ENCODE peak calls at places on chromosomes 4 and X, in eight cellular contexts. One of them, this sample, is unnamed.
A peak's percentile ranks its signal among the peaks of the same experiment; 100 is the strongest.

GRCh38 chrX:119272882-119273806 is 37.1 kb downstream of the PGRMC1 start:
- DNase-seq in activated T-helper 1 cell treated with anti-CD3 and anti-CD28 coated beads, Interleukin-2, amount 50 U/mL, for 16 hours: peak; percentile 31
- DNase-seq in substantia nigra: no peak
- DNase-seq in NCI-H2081: no peak
- DNase-seq in mucosa of gallbladder: peak; percentile 30
- DNase-seq in renal cortical epithelial cell: peak; percentile 54
- DNase-seq in activated CD8-positive, alpha-beta memory T cell treated with anti-CD3 and anti-CD28 coated beads, Interleukin-2, amount 50 U/mL, for 4 hours: peak; percentile 40
- DNase-seq in stimulated activated CD4-positive, alpha-beta T cell treated with anti-CD3 and anti-CD28 coated beads, Interleukin-2, amount 100 ng/mL, for 48 hours: peak; percentile 34
- DNase-seq in this sample: no peak

GRCh38 chr4:85543832-85544231 is 68.9 kb downstream of the ARHGAP24 start:
- DNase-seq in NCI-H2081: no peak
- DNase-seq in renal cortical epithelial cell: peak; percentile 27
- DNase-seq in stimulated activated CD4-positive, alpha-beta T cell treated with anti-CD3 and anti-CD28 coated beads, Interleukin-2, amount 100 ng/mL, for 48 hours: no peak
- DNase-seq in activated CD8-positive, alpha-beta memory T cell treated with anti-CD3 and anti-CD28 coated beads, Interleukin-2, amount 50 U/mL, for 4 hours: no peak
- DNase-seq in substantia nigra: no peak
- DNase-seq in activated T-helper 1 cell treated with anti-CD3 and anti-CD28 coated beads, Interleukin-2, amount 50 U/mL, for 16 hours: no peak
- DNase-seq in mucosa of gallbladder: no peak
- DNase-seq in this sample: no peak

GRCh38 chr4:23884731-23885130 is 5.1 kb downstream of the PPARGC1A start:
- DNase-seq in activated CD8-positive, alpha-beta memory T cell treated with anti-CD3 and anti-CD28 coated beads, Interleukin-2, amount 50 U/mL, for 4 hours: no peak
- DNase-seq in mucosa of gallbladder: no peak
- DNase-seq in substantia nigra: no peak
- DNase-seq in stimulated activated CD4-positive, alpha-beta T cell treated with anti-CD3 and anti-CD28 coated beads, Interleukin-2, amount 100 ng/mL, for 48 hours: no peak
- DNase-seq in NCI-H2081: no peak
- DNase-seq in activated T-helper 1 cell treated with anti-CD3 and anti-CD28 coated beads, Interleukin-2, amount 50 U/mL, for 16 hours: no peak
- DNase-seq in renal cortical epithelial cell: peak; percentile 92
- DNase-seq in this sample: no peak

GRCh38 chrX:11470231-11470630 is 177.0 kb downstream of the AMELX start:
- DNase-seq in activated CD8-positive, alpha-beta memory T cell treated with anti-CD3 and anti-CD28 coated beads, Interleukin-2, amount 50 U/mL, for 4 hours: no peak
- DNase-seq in substantia nigra: no peak
- DNase-seq in stimulated activated CD4-positive, alpha-beta T cell treated with anti-CD3 and anti-CD28 coated beads, Interleukin-2, amount 100 ng/mL, for 48 hours: no peak
- DNase-seq in NCI-H2081: no peak
- DNase-seq in mucosa of gallbladder: no peak
- DNase-seq in renal cortical epithelial cell: peak; percentile 95
- DNase-seq in activated T-helper 1 cell treated with anti-CD3 and anti-CD28 coated beads, Interleukin-2, amount 50 U/mL, for 16 hours: no peak
- DNase-seq in this sample: no peak

GRCh38 chrX:19532709-19533108 is 17.4 kb upstream of the MAP3K15 start:
- DNase-seq in renal cortical epithelial cell: no peak
- DNase-seq in activated T-helper 1 cell treated with anti-CD3 and anti-CD28 coated beads, Interleukin-2, amount 50 U/mL, for 16 hours: no peak
- DNase-seq in activated CD8-positive, alpha-beta memory T cell treated with anti-CD3 and anti-CD28 coated beads, Interleukin-2, amount 50 U/mL, for 4 hours: no peak
- DNase-seq in NCI-H2081: no peak
- DNase-seq in stimulated activated CD4-positive, alpha-beta T cell treated with anti-CD3 and anti-CD28 coated beads, Interleukin-2, amount 100 ng/mL, for 48 hours: no peak
- DNase-seq in mucosa of gallbladder: no peak
- DNase-seq in substantia nigra: no peak
- DNase-seq in this sample: no peak

GRCh38 chr4:101604976-101605375 is 185.6 kb upstream of the BANK1 start:
- DNase-seq in mucosa of gallbladder: no peak
- DNase-seq in renal cortical epithelial cell: peak; percentile 88
- DNase-seq in activated CD8-positive, alpha-beta memory T cell treated with anti-CD3 and anti-CD28 coated beads, Interleukin-2, amount 50 U/mL, for 4 hours: no peak
- DNase-seq in activated T-helper 1 cell treated with anti-CD3 and anti-CD28 coated beads, Interleukin-2, amount 50 U/mL, for 16 hours: no peak
- DNase-seq in substantia nigra: no peak
- DNase-seq in NCI-H2081: no peak
- DNase-seq in stimulated activated CD4-positive, alpha-beta T cell treated with anti-CD3 and anti-CD28 coated beads, Interleukin-2, amount 100 ng/mL, for 48 hours: no peak
- DNase-seq in this sample: no peak

GRCh38 chr4:7960017-7960789 is 20.5 kb upstream of the AFAP1 start:
- DNase-seq in mucosa of gallbladder: no peak
- DNase-seq in renal cortical epithelial cell: no peak
- DNase-seq in NCI-H2081: no peak
- DNase-seq in activated CD8-positive, alpha-beta memory T cell treated with anti-CD3 and anti-CD28 coated beads, Interleukin-2, amount 50 U/mL, for 4 hours: no peak
- DNase-seq in substantia nigra: no peak
- DNase-seq in stimulated activated CD4-positive, alpha-beta T cell treated with anti-CD3 and anti-CD28 coated beads, Interleukin-2, amount 100 ng/mL, for 48 hours: no peak
- DNase-seq in activated T-helper 1 cell treated with anti-CD3 and anti-CD28 coated beads, Interleukin-2, amount 50 U/mL, for 16 hours: no peak
- DNase-seq in this sample: no peak

GRCh38 chr4:136136566-136136965 is 1395.7 kb downstream of the PCDH18 start:
- DNase-seq in activated T-helper 1 cell treated with anti-CD3 and anti-CD28 coated beads, Interleukin-2, amount 50 U/mL, for 16 hours: no peak
- DNase-seq in activated CD8-positive, alpha-beta memory T cell treated with anti-CD3 and anti-CD28 coated beads, Interleukin-2, amount 50 U/mL, for 4 hours: no peak
- DNase-seq in renal cortical epithelial cell: no peak
- DNase-seq in substantia nigra: no peak
- DNase-seq in mucosa of gallbladder: no peak
- DNase-seq in NCI-H2081: no peak
- DNase-seq in stimulated activated CD4-positive, alpha-beta T cell treated with anti-CD3 and anti-CD28 coated beads, Interleukin-2, amount 100 ng/mL, for 48 hours: no peak
- DNase-seq in this sample: no peak

GRCh38 chr4:156495836-156496235 is 475.8 kb downstream of the PDGFC start:
- DNase-seq in activated CD8-positive, alpha-beta memory T cell treated with anti-CD3 and anti-CD28 coated beads, Interleukin-2, amount 50 U/mL, for 4 hours: no peak
- DNase-seq in mucosa of gallbladder: no peak
- DNase-seq in stimulated activated CD4-positive, alpha-beta T cell treated with anti-CD3 and anti-CD28 coated beads, Interleukin-2, amount 100 ng/mL, for 48 hours: no peak
- DNase-seq in NCI-H2081: no peak
- DNase-seq in activated T-helper 1 cell treated with anti-CD3 and anti-CD28 coated beads, Interleukin-2, amount 50 U/mL, for 16 hours: no peak
- DNase-seq in renal cortical epithelial cell: peak; percentile 90
- DNase-seq in substantia nigra: no peak
- DNase-seq in this sample: no peak

GRCh38 chr4:144656857-144657256 is 10.9 kb downstream of the HHIP start:
- DNase-seq in stimulated activated CD4-positive, alpha-beta T cell treated with anti-CD3 and anti-CD28 coated beads, Interleukin-2, amount 100 ng/mL, for 48 hours: no peak
- DNase-seq in NCI-H2081: no peak
- DNase-seq in activated T-helper 1 cell treated with anti-CD3 and anti-CD28 coated beads, Interleukin-2, amount 50 U/mL, for 16 hours: no peak
- DNase-seq in renal cortical epithelial cell: no peak
- DNase-seq in substantia nigra: no peak
- DNase-seq in mucosa of gallbladder: no peak
- DNase-seq in activated CD8-positive, alpha-beta memory T cell treated with anti-CD3 and anti-CD28 coated beads, Interleukin-2, amount 50 U/mL, for 4 hours: no peak
- DNase-seq in this sample: no peak

GRCh38 chrX:16804923-16805464 is 18.7 kb downstream of the TXLNG start:
- DNase-seq in substantia nigra: no peak
- DNase-seq in activated T-helper 1 cell treated with anti-CD3 and anti-CD28 coated beads, Interleukin-2, amount 50 U/mL, for 16 hours: no peak
- DNase-seq in mucosa of gallbladder: no peak
- DNase-seq in activated CD8-positive, alpha-beta memory T cell treated with anti-CD3 and anti-CD28 coated beads, Interleukin-2, amount 50 U/mL, for 4 hours: no peak
- DNase-seq in renal cortical epithelial cell: no peak
- DNase-seq in NCI-H2081: no peak
- DNase-seq in stimulated activated CD4-positive, alpha-beta T cell treated with anti-CD3 and anti-CD28 coated beads, Interleukin-2, amount 100 ng/mL, for 48 hours: no peak
- DNase-seq in this sample: no peak

GRCh38 chr4:169815606-169816005 is 57.9 kb upstream of the HPF1 start:
- DNase-seq in activated CD8-positive, alpha-beta memory T cell treated with anti-CD3 and anti-CD28 coated beads, Interleukin-2, amount 50 U/mL, for 4 hours: no peak
- DNase-seq in substantia nigra: no peak
- DNase-seq in renal cortical epithelial cell: peak; percentile 99
- DNase-seq in activated T-helper 1 cell treated with anti-CD3 and anti-CD28 coated beads, Interleukin-2, amount 50 U/mL, for 16 hours: no peak
- DNase-seq in NCI-H2081: no peak
- DNase-seq in mucosa of gallbladder: peak; percentile 30
- DNase-seq in stimulated activated CD4-positive, alpha-beta T cell treated with anti-CD3 and anti-CD28 coated beads, Interleukin-2, amount 100 ng/mL, for 48 hours: no peak
- DNase-seq in this sample: no peak

GRCh38 chr4:41359836-41360213 is 103.1 kb downstream of the UCHL1 start:
- DNase-seq in mucosa of gallbladder: no peak
- DNase-seq in stimulated activated CD4-positive, alpha-beta T cell treated with anti-CD3 and anti-CD28 coated beads, Interleukin-2, amount 100 ng/mL, for 48 hours: no peak
- DNase-seq in NCI-H2081: no peak
- DNase-seq in activated T-helper 1 cell treated with anti-CD3 and anti-CD28 coated beads, Interleukin-2, amount 50 U/mL, for 16 hours: no peak
- DNase-seq in substantia nigra: no peak
- DNase-seq in renal cortical epithelial cell: no peak
- DNase-seq in activated CD8-positive, alpha-beta memory T cell treated with anti-CD3 and anti-CD28 coated beads, Interleukin-2, amount 50 U/mL, for 4 hours: no peak
- DNase-seq in this sample: no peak

GRCh38 chr4:145774473-145774872 is 94.5 kb downstream of the C4orf51 start:
- DNase-seq in NCI-H2081: no peak
- DNase-seq in mucosa of gallbladder: no peak
- DNase-seq in renal cortical epithelial cell: no peak
- DNase-seq in activated CD8-positive, alpha-beta memory T cell treated with anti-CD3 and anti-CD28 coated beads, Interleukin-2, amount 50 U/mL, for 4 hours: no peak
- DNase-seq in stimulated activated CD4-positive, alpha-beta T cell treated with anti-CD3 and anti-CD28 coated beads, Interleukin-2, amount 100 ng/mL, for 48 hours: no peak
- DNase-seq in substantia nigra: no peak
- DNase-seq in activated T-helper 1 cell treated with anti-CD3 and anti-CD28 coated beads, Interleukin-2, amount 50 U/mL, for 16 hours: no peak
- DNase-seq in this sample: no peak

GRCh38 chrX:31199051-31199769 is 127.4 kb upstream of the FTHL17 start:
- DNase-seq in renal cortical epithelial cell: peak; percentile 54
- DNase-seq in activated CD8-positive, alpha-beta memory T cell treated with anti-CD3 and anti-CD28 coated beads, Interleukin-2, amount 50 U/mL, for 4 hours: no peak
- DNase-seq in NCI-H2081: no peak
- DNase-seq in substantia nigra: no peak
- DNase-seq in mucosa of gallbladder: no peak
- DNase-seq in stimulated activated CD4-positive, alpha-beta T cell treated with anti-CD3 and anti-CD28 coated beads, Interleukin-2, amount 100 ng/mL, for 48 hours: no peak
- DNase-seq in activated T-helper 1 cell treated with anti-CD3 and anti-CD28 coated beads, Interleukin-2, amount 50 U/mL, for 16 hours: no peak
- DNase-seq in this sample: no peak

GRCh38 chr4:181731900-181732299 is 511.3 kb upstream of the TENM3 start:
- DNase-seq in NCI-H2081: no peak
- DNase-seq in substantia nigra: no peak
- DNase-seq in mucosa of gallbladder: no peak
- DNase-seq in renal cortical epithelial cell: no peak
- DNase-seq in activated T-helper 1 cell treated with anti-CD3 and anti-CD28 coated beads, Interleukin-2, amount 50 U/mL, for 16 hours: no peak
- DNase-seq in stimulated activated CD4-positive, alpha-beta T cell treated with anti-CD3 and anti-CD28 coated beads, Interleukin-2, amount 100 ng/mL, for 48 hours: no peak
- DNase-seq in activated CD8-positive, alpha-beta memory T cell treated with anti-CD3 and anti-CD28 coated beads, Interleukin-2, amount 50 U/mL, for 4 hours: no peak
- DNase-seq in this sample: no peak

GRCh38 chr4:176563591-176563990 is 229.1 kb downstream of the VEGFC start:
- DNase-seq in stimulated activated CD4-positive, alpha-beta T cell treated with anti-CD3 and anti-CD28 coated beads, Interleukin-2, amount 100 ng/mL, for 48 hours: no peak
- DNase-seq in NCI-H2081: no peak
- DNase-seq in activated CD8-positive, alpha-beta memory T cell treated with anti-CD3 and anti-CD28 coated beads, Interleukin-2, amount 50 U/mL, for 4 hours: no peak
- DNase-seq in renal cortical epithelial cell: no peak
- DNase-seq in substantia nigra: no peak
- DNase-seq in activated T-helper 1 cell treated with anti-CD3 and anti-CD28 coated beads, Interleukin-2, amount 50 U/mL, for 16 hours: no peak
- DNase-seq in mucosa of gallbladder: no peak
- DNase-seq in this sample: no peak

GRCh38 chr4:185965456-185966384 is 103.2 kb upstream of the TLR3 start:
- DNase-seq in renal cortical epithelial cell: no peak
- DNase-seq in stimulated activated CD4-positive, alpha-beta T cell treated with anti-CD3 and anti-CD28 coated beads, Interleukin-2, amount 100 ng/mL, for 48 hours: no peak
- DNase-seq in substantia nigra: no peak
- DNase-seq in activated T-helper 1 cell treated with anti-CD3 and anti-CD28 coated beads, Interleukin-2, amount 50 U/mL, for 16 hours: no peak
- DNase-seq in NCI-H2081: no peak
- DNase-seq in mucosa of gallbladder: no peak
- DNase-seq in activated CD8-positive, alpha-beta memory T cell treated with anti-CD3 and anti-CD28 coated beads, Interleukin-2, amount 50 U/mL, for 4 hours: no peak
- DNase-seq in this sample: no peak

GRCh38 chr4:15688056-15688455 is 6.4 kb downstream of the FAM200B start:
- DNase-seq in stimulated activated CD4-positive, alpha-beta T cell treated with anti-CD3 and anti-CD28 coated beads, Interleukin-2, amount 100 ng/mL, for 48 hours: no peak
- DNase-seq in activated CD8-positive, alpha-beta memory T cell treated with anti-CD3 and anti-CD28 coated beads, Interleukin-2, amount 50 U/mL, for 4 hours: no peak
- DNase-seq in renal cortical epithelial cell: no peak
- DNase-seq in substantia nigra: no peak
- DNase-seq in mucosa of gallbladder: no peak
- DNase-seq in NCI-H2081: no peak
- DNase-seq in activated T-helper 1 cell treated with anti-CD3 and anti-CD28 coated beads, Interleukin-2, amount 50 U/mL, for 16 hours: no peak
- DNase-seq in this sample: no peak

GRCh38 chrX:103376979-103377324 is 614 bp downstream of the BEX3 start:
- DNase-seq in NCI-H2081: peak; percentile 66
- DNase-seq in renal cortical epithelial cell: no peak
- DNase-seq in substantia nigra: peak; percentile 22
- DNase-seq in activated CD8-positive, alpha-beta memory T cell treated with anti-CD3 and anti-CD28 coated beads, Interleukin-2, amount 50 U/mL, for 4 hours: no peak
- DNase-seq in mucosa of gallbladder: no peak
- DNase-seq in stimulated activated CD4-positive, alpha-beta T cell treated with anti-CD3 and anti-CD28 coated beads, Interleukin-2, amount 100 ng/mL, for 48 hours: no peak
- DNase-seq in activated T-helper 1 cell treated with anti-CD3 and anti-CD28 coated beads, Interleukin-2, amount 50 U/mL, for 16 hours: no peak
- DNase-seq in this sample: peak; percentile 16

GRCh38 chr4:103786014-103786413 is 66.2 kb upstream of the TACR3 start:
- DNase-seq in activated T-helper 1 cell treated with anti-CD3 and anti-CD28 coated beads, Interleukin-2, amount 50 U/mL, for 16 hours: no peak
- DNase-seq in NCI-H2081: peak; percentile 28
- DNase-seq in mucosa of gallbladder: no peak
- DNase-seq in renal cortical epithelial cell: peak; percentile 2
- DNase-seq in stimulated activated CD4-positive, alpha-beta T cell treated with anti-CD3 and anti-CD28 coated beads, Interleukin-2, amount 100 ng/mL, for 48 hours: no peak
- DNase-seq in activated CD8-positive, alpha-beta memory T cell treated with anti-CD3 and anti-CD28 coated beads, Interleukin-2, amount 50 U/mL, for 4 hours: no peak
- DNase-seq in substantia nigra: no peak
- DNase-seq in this sample: peak; percentile 47

GRCh38 chr4:10096201-10096975 is 20.2 kb downstream of the WDR1 start:
- DNase-seq in NCI-H2081: no peak
- DNase-seq in renal cortical epithelial cell: peak; percentile 94
- DNase-seq in activated CD8-positive, alpha-beta memory T cell treated with anti-CD3 and anti-CD28 coated beads, Interleukin-2, amount 50 U/mL, for 4 hours: peak; percentile 85
- DNase-seq in stimulated activated CD4-positive, alpha-beta T cell treated with anti-CD3 and anti-CD28 coated beads, Interleukin-2, amount 100 ng/mL, for 48 hours: peak; percentile 67
- DNase-seq in activated T-helper 1 cell treated with anti-CD3 and anti-CD28 coated beads, Interleukin-2, amount 50 U/mL, for 16 hours: peak; percentile 64
- DNase-seq in substantia nigra: peak; percentile 63
- DNase-seq in mucosa of gallbladder: peak; percentile 70
- DNase-seq in this sample: no peak

GRCh38 chr4:103915224-103915869 is 195.6 kb upstream of the TACR3 start:
- DNase-seq in activated T-helper 1 cell treated with anti-CD3 and anti-CD28 coated beads, Interleukin-2, amount 50 U/mL, for 16 hours: no peak
- DNase-seq in substantia nigra: no peak
- DNase-seq in NCI-H2081: no peak
- DNase-seq in renal cortical epithelial cell: peak; percentile 25
- DNase-seq in stimulated activated CD4-positive, alpha-beta T cell treated with anti-CD3 and anti-CD28 coated beads, Interleukin-2, amount 100 ng/mL, for 48 hours: no peak
- DNase-seq in activated CD8-positive, alpha-beta memory T cell treated with anti-CD3 and anti-CD28 coated beads, Interleukin-2, amount 50 U/mL, for 4 hours: no peak
- DNase-seq in mucosa of gallbladder: no peak
- DNase-seq in this sample: peak; percentile 17

GRCh38 chr4:1009647-1010521 is 1.5 kb upstream of the FGFRL1 start:
- DNase-seq in NCI-H2081: peak; percentile 58
- DNase-seq in activated CD8-positive, alpha-beta memory T cell treated with anti-CD3 and anti-CD28 coated beads, Interleukin-2, amount 50 U/mL, for 4 hours: peak; percentile 74
- DNase-seq in activated T-helper 1 cell treated with anti-CD3 and anti-CD28 coated beads, Interleukin-2, amount 50 U/mL, for 16 hours: peak; percentile 76
- DNase-seq in substantia nigra: peak; percentile 70
- DNase-seq in stimulated activated CD4-positive, alpha-beta T cell treated with anti-CD3 and anti-CD28 coated beads, Interleukin-2, amount 100 ng/mL, for 48 hours: peak; percentile 75
- DNase-seq in mucosa of gallbladder: peak; percentile 65
- DNase-seq in renal cortical epithelial cell: no peak
- DNase-seq in this sample: peak; percentile 46

GRCh38 chr4:170875868-170876267 is 786.1 kb upstream of the AADAT start:
- DNase-seq in stimulated activated CD4-positive, alpha-beta T cell treated with anti-CD3 and anti-CD28 coated beads, Interleukin-2, amount 100 ng/mL, for 48 hours: no peak
- DNase-seq in substantia nigra: no peak
- DNase-seq in NCI-H2081: no peak
- DNase-seq in activated T-helper 1 cell treated with anti-CD3 and anti-CD28 coated beads, Interleukin-2, amount 50 U/mL, for 16 hours: no peak
- DNase-seq in mucosa of gallbladder: no peak
- DNase-seq in activated CD8-positive, alpha-beta memory T cell treated with anti-CD3 and anti-CD28 coated beads, Interleukin-2, amount 50 U/mL, for 4 hours: no peak
- DNase-seq in renal cortical epithelial cell: peak; percentile 6
- DNase-seq in this sample: no peak

GRCh38 chr4:41693629-41694028 is 54.9 kb downstream of the PHOX2B start:
- DNase-seq in mucosa of gallbladder: no peak
- DNase-seq in substantia nigra: no peak
- DNase-seq in renal cortical epithelial cell: peak; percentile 47
- DNase-seq in stimulated activated CD4-positive, alpha-beta T cell treated with anti-CD3 and anti-CD28 coated beads, Interleukin-2, amount 100 ng/mL, for 48 hours: no peak
- DNase-seq in activated T-helper 1 cell treated with anti-CD3 and anti-CD28 coated beads, Interleukin-2, amount 50 U/mL, for 16 hours: no peak
- DNase-seq in activated CD8-positive, alpha-beta memory T cell treated with anti-CD3 and anti-CD28 coated beads, Interleukin-2, amount 50 U/mL, for 4 hours: no peak
- DNase-seq in NCI-H2081: peak; percentile 63
- DNase-seq in this sample: peak; percentile 28

GRCh38 chrX:153647461-153648357 is 706 bp downstream of the DUSP9 start:
- DNase-seq in substantia nigra: no peak
- DNase-seq in mucosa of gallbladder: no peak
- DNase-seq in stimulated activated CD4-positive, alpha-beta T cell treated with anti-CD3 and anti-CD28 coated beads, Interleukin-2, amount 100 ng/mL, for 48 hours: no peak
- DNase-seq in renal cortical epithelial cell: no peak
- DNase-seq in NCI-H2081: no peak
- DNase-seq in activated T-helper 1 cell treated with anti-CD3 and anti-CD28 coated beads, Interleukin-2, amount 50 U/mL, for 16 hours: no peak
- DNase-seq in activated CD8-positive, alpha-beta memory T cell treated with anti-CD3 and anti-CD28 coated beads, Interleukin-2, amount 50 U/mL, for 4 hours: peak; percentile 14
- DNase-seq in this sample: no peak

GRCh38 chr4:2044119-2044485 is 15.0 kb upstream of the NAT8L start:
- DNase-seq in substantia nigra: no peak
- DNase-seq in activated T-helper 1 cell treated with anti-CD3 and anti-CD28 coated beads, Interleukin-2, amount 50 U/mL, for 16 hours: no peak
- DNase-seq in stimulated activated CD4-positive, alpha-beta T cell treated with anti-CD3 and anti-CD28 coated beads, Interleukin-2, amount 100 ng/mL, for 48 hours: no peak
- DNase-seq in activated CD8-positive, alpha-beta memory T cell treated with anti-CD3 and anti-CD28 coated beads, Interleukin-2, amount 50 U/mL, for 4 hours: no peak
- DNase-seq in renal cortical epithelial cell: no peak
- DNase-seq in mucosa of gallbladder: no peak
- DNase-seq in NCI-H2081: no peak
- DNase-seq in this sample: no peak

GRCh38 chrX:42022158-42022557 is 98.8 kb upstream of the CASK start:
- DNase-seq in mucosa of gallbladder: no peak
- DNase-seq in activated T-helper 1 cell treated with anti-CD3 and anti-CD28 coated beads, Interleukin-2, amount 50 U/mL, for 16 hours: no peak
- DNase-seq in NCI-H2081: no peak
- DNase-seq in renal cortical epithelial cell: no peak
- DNase-seq in stimulated activated CD4-positive, alpha-beta T cell treated with anti-CD3 and anti-CD28 coated beads, Interleukin-2, amount 100 ng/mL, for 48 hours: no peak
- DNase-seq in activated CD8-positive, alpha-beta memory T cell treated with anti-CD3 and anti-CD28 coated beads, Interleukin-2, amount 50 U/mL, for 4 hours: no peak
- DNase-seq in substantia nigra: no peak
- DNase-seq in this sample: no peak

GRCh38 chrX:30283456-30284200 is 25.6 kb downstream of the NR0B1 start:
- DNase-seq in NCI-H2081: no peak
- DNase-seq in stimulated activated CD4-positive, alpha-beta T cell treated with anti-CD3 and anti-CD28 coated beads, Interleukin-2, amount 100 ng/mL, for 48 hours: no peak
- DNase-seq in activated T-helper 1 cell treated with anti-CD3 and anti-CD28 coated beads, Interleukin-2, amount 50 U/mL, for 16 hours: no peak
- DNase-seq in substantia nigra: no peak
- DNase-seq in renal cortical epithelial cell: peak; percentile 97
- DNase-seq in activated CD8-positive, alpha-beta memory T cell treated with anti-CD3 and anti-CD28 coated beads, Interleukin-2, amount 50 U/mL, for 4 hours: no peak
- DNase-seq in mucosa of gallbladder: no peak
- DNase-seq in this sample: no peak

GRCh38 chr4:147831452-147832192 is 99.7 kb downstream of the ARHGAP10 start:
- DNase-seq in NCI-H2081: no peak
- DNase-seq in stimulated activated CD4-positive, alpha-beta T cell treated with anti-CD3 and anti-CD28 coated beads, Interleukin-2, amount 100 ng/mL, for 48 hours: no peak
- DNase-seq in renal cortical epithelial cell: peak; percentile 91
- DNase-seq in substantia nigra: no peak
- DNase-seq in activated T-helper 1 cell treated with anti-CD3 and anti-CD28 coated beads, Interleukin-2, amount 50 U/mL, for 16 hours: no peak
- DNase-seq in activated CD8-positive, alpha-beta memory T cell treated with anti-CD3 and anti-CD28 coated beads, Interleukin-2, amount 50 U/mL, for 4 hours: no peak
- DNase-seq in mucosa of gallbladder: peak; percentile 42
- DNase-seq in this sample: no peak

GRCh38 chr4:76305033-76305687 is 1.4 kb upstream of the STBD1 start:
- DNase-seq in activated CD8-positive, alpha-beta memory T cell treated with anti-CD3 and anti-CD28 coated beads, Interleukin-2, amount 50 U/mL, for 4 hours: no peak
- DNase-seq in activated T-helper 1 cell treated with anti-CD3 and anti-CD28 coated beads, Interleukin-2, amount 50 U/mL, for 16 hours: no peak
- DNase-seq in stimulated activated CD4-positive, alpha-beta T cell treated with anti-CD3 and anti-CD28 coated beads, Interleukin-2, amount 100 ng/mL, for 48 hours: no peak
- DNase-seq in substantia nigra: no peak
- DNase-seq in renal cortical epithelial cell: no peak
- DNase-seq in mucosa of gallbladder: no peak
- DNase-seq in NCI-H2081: no peak
- DNase-seq in this sample: no peak

GRCh38 chrX:22192419-22193086 is 80.2 kb upstream of the CBLL2 start:
- DNase-seq in renal cortical epithelial cell: peak; percentile 52
- DNase-seq in mucosa of gallbladder: peak; percentile 66
- DNase-seq in NCI-H2081: peak; percentile 58
- DNase-seq in activated CD8-positive, alpha-beta memory T cell treated with anti-CD3 and anti-CD28 coated beads, Interleukin-2, amount 50 U/mL, for 4 hours: peak; percentile 44
- DNase-seq in activated T-helper 1 cell treated with anti-CD3 and anti-CD28 coated beads, Interleukin-2, amount 50 U/mL, for 16 hours: peak; percentile 26
- DNase-seq in substantia nigra: peak; percentile 39
- DNase-seq in stimulated activated CD4-positive, alpha-beta T cell treated with anti-CD3 and anti-CD28 coated beads, Interleukin-2, amount 100 ng/mL, for 48 hours: peak; percentile 36
- DNase-seq in this sample: peak; percentile 71

This sample was measured in NCI-H345.